ENCODE peak calls at places on chromosomes 4 and X, in eight cellular contexts. K, F, O, Z, B, Q, H and S are unnamed samples.

GRCh38 chr4:81913427-81913878 is 441.7 kb upstream of the RASGEF1B start:
- DNase-seq in K (peak), O (no peak), F (peak), H (peak), B (peak), Z (peak), Q (peak), S (peak)

GRCh38 chrX:150446995-150447394 is 83.9 kb downstream of the MAMLD1 start:
- DNase-seq in K (no peak), Q (no peak), H (no peak), Z (no peak), O (no peak), B (no peak), F (no peak), S (no peak)

GRCh38 chr4:7324651-7325121 is 110.0 kb downstream of the PSAPL1 start:
- DNase-seq in O (no peak), K (no peak), B (no peak), Z (no peak), H (peak), F (no peak), Q (no peak), S (no peak)

GRCh38 chrX:48971325-48972213 is at the start of gene KCND1:
- DNase-seq in F (peak), B (no peak), Q (peak), H (peak), K (no peak), Z (no peak), O (peak), S (no peak)

GRCh38 chr4:52657630-52658501 is 1.2 kb downstream of the USP46 start:
- DNase-seq in K (no peak), B (no peak), Z (no peak), H (no peak), Q (no peak), F (no peak), O (no peak), S (no peak)

GRCh38 chr4:69196209-69196965 is 18.2 kb downstream of the UGT2B11 start:
- DNase-seq in O (no peak), K (no peak), H (no peak), B (no peak), Q (peak), F (no peak), Z (no peak), S (no peak)

GRCh38 chrX:110089656-110090404 is 86.9 kb downstream of the TMEM164 start:
- DNase-seq in Z (no peak), H (no peak), B (no peak), K (no peak), O (no peak), F (no peak), Q (no peak), S (no peak)

GRCh38 chr4:7867701-7868429 is 71.8 kb downstream of the AFAP1 start:
- DNase-seq in Z (no peak), Q (peak), H (no peak), F (no peak), O (no peak), K (no peak), B (peak), S (peak)

GRCh38 chrX:2781698-2782097 is 29.9 kb downstream of the XG start:
- DNase-seq in B (no peak), O (no peak), Z (no peak), H (no peak), K (no peak), F (no peak), Q (no peak), S (no peak)

GRCh38 chr4:5753366-5753765 is 42.4 kb downstream of the EVC start:
- DNase-seq in Z (no peak), K (no peak), Q (no peak), O (no peak), H (no peak), B (no peak), F (no peak), S (peak)